ENCODE peak calls at places on chromosomes 5 and 9, in ten cellular contexts. K is brain microvascular endothelial cell, N is body of pancreas, I is Caco-2, W is breast epithelium, G is lower lobe of right lung, Q is lung, S is SK-N-SH, F is kidney epithelial cell, C is PC-9. E is an unnamed sample. For H3K36me3, the result is how much of the 10 kb centered on the place peaks cover.

GRCh38 chr5:63127054-63127453 is 548.4 kb downstream of the LRRC70 start:
- DNase-seq in K (peak), G (no peak), F (peak), S (no peak), N (no peak), I (no peak), C (no peak), Q (no peak), W (no peak), E (no peak)

GRCh38 chr5:15368835-15369234 is 131.1 kb upstream of the FBXL7 start:
- DNase-seq in G (no peak), W (no peak), K (no peak), I (no peak), Q (no peak), S (no peak), C (no peak), F (no peak), N (no peak), E (no peak)

GRCh38 chr9:136622538-136622948 is 40.2 kb upstream of the EGFL7 start:
- DNase-seq in W (no peak), F (no peak), S (no peak), K (no peak), I (no peak), G (no peak), N (no peak), Q (no peak), C (no peak), E (no peak)

GRCh38 chr9:107707915-107708441 is 218.4 kb upstream of the KLF4 start:
- DNase-seq in K (peak), S (no peak), C (no peak), N (no peak), G (no peak), Q (no peak), I (no peak), W (no peak), F (no peak), E (no peak)

GRCh38 chr9:124452841-124453585 is 2.8 kb downstream of the ADGRD2 start:
- DNase-seq in N (no peak), K (no peak), C (no peak), W (no peak), Q (no peak), I (no peak), G (no peak), F (no peak), S (no peak), E (no peak)

GRCh38 chr9:73667749-73668148 is 516.1 kb downstream of the ANXA1 start:
- DNase-seq in W (no peak), Q (no peak), G (no peak), F (no peak), K (no peak), S (peak), N (no peak), C (no peak), I (peak), E (no peak)

GRCh38 chr9:122338989-122339388 is 31.8 kb upstream of the PTGS1 start:
- DNase-seq in K (no peak), S (peak), W (no peak), C (no peak), Q (no peak), G (no peak), N (no peak), F (no peak), I (no peak), E (no peak)

GRCh38 chr5:72138943-72139467 is 31.7 kb downstream of the MAP1B start:
- DNase-seq in N (peak), C (no peak), F (peak), W (no peak), S (no peak), Q (no peak), I (no peak), K (peak), G (no peak), E (peak)

GRCh38 chr9:134546231-134546731 is 95.3 kb upstream of the COL5A1 start:
- DNase-seq in W (no peak), G (no peak), N (no peak), C (no peak), S (no peak), I (no peak), Q (no peak), F (no peak), K (no peak), E (no peak)

GRCh38 chr5:14185336-14186131 is 42.4 kb downstream of the TRIO start:
- DNase-seq in Q (no peak), G (no peak), W (no peak), I (no peak), N (no peak), F (no peak), S (no peak), C (peak), K (peak), E (no peak)

GRCh38 chr5:168689278-168689677 is 110.1 kb upstream of the PANK3 start:
- DNase-seq in S (no peak), F (no peak), Q (no peak), N (no peak), W (no peak), C (no peak), G (no peak), I (no peak), K (no peak), E (no peak)
- H3K4me3 ChIP-seq in S (no peak), F (no peak), Q (no peak), N (no peak), W (no peak), C (no peak), G (no peak), I (no peak), K (no peak), E (no peak)

DNA sequence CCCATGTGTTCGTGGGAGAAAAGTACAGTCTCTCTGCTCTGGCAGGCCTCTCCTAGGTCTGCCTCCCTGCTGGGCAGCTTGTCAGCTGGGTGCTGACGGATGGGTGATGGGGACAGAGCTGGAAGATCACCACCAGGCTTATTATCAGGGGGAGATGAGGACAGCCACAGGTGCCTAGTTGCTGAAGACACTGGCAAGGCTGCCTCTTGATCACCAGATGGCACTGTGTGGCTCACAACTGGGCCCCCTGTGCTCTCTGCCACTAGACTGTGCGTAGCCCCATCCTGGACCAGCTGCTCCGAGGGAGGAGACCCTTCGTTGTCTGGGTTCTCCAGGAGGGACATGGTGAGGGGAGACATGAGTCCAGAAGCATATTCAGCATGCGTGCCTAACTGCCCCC is 73.0 kb downstream of the KIF24 start:
- DNase-seq in W (no peak), N (peak), Q (no peak), C (no peak), F (no peak), S (peak), G (no peak), K (no peak), I (no peak), E (no peak)
- TF ChIP-seq CTCF in W (no peak), N (no peak), Q (no peak), C (no peak), F (peak), S (peak), G (no peak), K (peak), I (no peak), E (peak)

GRCh38 chr5:171407234-171407633 is 12.2 kb upstream of the FGF18 start:
- DNase-seq in G (no peak), W (no peak), F (no peak), C (no peak), N (no peak), S (no peak), I (no peak), Q (no peak), K (no peak), E (no peak)

GRCh38 chr5:171413153-171413910 is 6.1 kb upstream of the FGF18 start:
- DNase-seq in N (no peak), K (no peak), F (no peak), C (no peak), Q (no peak), G (no peak), I (no peak), W (no peak), S (no peak), E (no peak)

GRCh38 chr5:171405615-171406014 is 13.8 kb upstream of the FGF18 start:
- DNase-seq in S (peak), W (no peak), F (no peak), Q (no peak), N (no peak), K (no peak), I (no peak), G (no peak), C (no peak), E (no peak)

GRCh38 chr5:171412186-171412585 is 7.3 kb upstream of the FGF18 start:
- DNase-seq in S (no peak), W (no peak), K (no peak), C (no peak), Q (no peak), N (no peak), F (no peak), G (no peak), I (no peak), E (no peak)

GRCh38 chr5:171409164-171410136 is 10.0 kb upstream of the FGF18 start:
- DNase-seq in S (no peak), W (no peak), I (no peak), Q (no peak), K (no peak), N (no peak), G (no peak), F (no peak), C (no peak), E (no peak)
- H3K36me3 ChIP-seq in S (half or more), W (under half), I (under half), Q (under half), K (half or more), N (under half), G (half or more), F (under half), C (half or more), E (under half)

DNA sequence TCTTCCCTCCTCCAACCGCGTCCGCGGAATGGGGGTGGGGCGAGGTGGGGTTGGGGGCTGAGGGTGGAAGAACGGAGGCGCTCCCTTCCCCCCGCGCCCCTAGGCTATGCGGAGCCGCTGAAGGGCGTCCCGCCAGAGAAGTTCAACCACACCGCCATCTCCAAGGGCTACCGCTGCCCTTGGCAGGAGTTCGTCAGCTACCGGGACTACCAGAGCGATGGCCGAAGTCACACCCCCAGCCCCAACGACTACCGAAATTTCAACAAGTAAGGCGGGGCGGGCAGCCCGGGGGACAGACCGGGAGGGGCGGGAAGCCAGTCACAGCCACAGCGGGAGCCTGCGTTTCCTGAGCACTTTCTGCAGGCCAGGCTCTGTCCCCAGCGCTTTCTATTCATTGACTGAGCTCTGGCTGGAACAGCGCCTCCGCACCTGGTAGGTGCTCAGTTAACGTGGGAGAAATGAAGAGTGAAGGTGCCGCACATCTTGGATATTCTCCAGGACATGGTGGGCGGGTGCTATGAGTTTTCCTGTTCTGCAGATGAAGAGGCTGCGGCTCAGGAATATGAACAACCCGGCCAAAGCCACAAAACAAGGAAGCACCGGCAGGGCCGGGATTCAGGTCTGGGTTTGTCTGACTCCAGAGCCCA is 11.3 kb downstream of the MYOZ3 start:
- DNase-seq in C (peak), W (no peak), F (no peak), S (peak), K (no peak), Q (no peak), G (no peak), I (no peak), N (no peak), E (no peak)
- H3K4me3 ChIP-seq in C (no peak), W (peak), F (peak), S (peak), K (peak), Q (peak), G (peak), I (no peak), N (no peak), E (peak)

DNA sequence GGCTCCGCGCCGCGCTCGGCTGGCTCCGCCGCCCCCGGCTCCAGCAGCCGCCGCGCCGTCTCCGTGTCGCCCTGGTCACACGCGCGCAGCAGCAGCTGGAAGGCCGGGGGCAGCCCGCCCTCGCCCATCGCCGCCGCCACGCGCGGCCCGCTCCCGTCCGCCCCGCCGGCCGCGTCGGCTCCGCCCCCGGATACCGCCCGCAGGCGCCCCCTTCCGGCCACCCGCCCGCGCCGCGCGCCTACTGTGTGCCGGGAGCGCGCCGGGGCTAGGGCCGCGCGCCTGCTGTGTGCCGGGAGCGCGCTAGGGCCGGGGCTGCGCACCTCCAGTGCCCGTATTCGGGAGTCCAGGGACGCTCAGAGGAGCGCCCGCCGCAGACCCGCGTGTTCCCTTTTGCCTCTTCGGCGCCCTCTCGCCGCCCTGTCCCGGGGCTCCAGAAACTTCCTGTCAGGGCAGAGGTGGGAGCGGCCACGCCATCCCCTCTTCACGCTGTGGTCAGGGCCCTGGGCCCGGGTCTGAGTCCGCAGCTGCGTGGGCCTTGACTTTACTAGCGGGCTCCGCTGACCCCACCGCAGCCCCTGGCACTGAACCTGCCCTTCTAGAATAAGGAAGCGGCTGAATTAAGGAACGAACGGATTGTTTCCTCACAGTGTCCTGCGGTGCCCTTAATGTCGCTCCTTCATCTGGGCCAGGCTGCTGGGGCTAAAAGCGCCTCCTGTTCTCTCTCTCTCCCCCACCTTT is at the start of gene ANKS6:
- DNase-seq in F (no peak), I (peak), S (peak), C (peak), K (peak), Q (peak), W (no peak), G (peak), N (peak), E (no peak)
- TF ChIP-seq CTCF in F (no peak), I (peak), S (peak), C (peak), K (peak), Q (peak), W (no peak), G (peak), N (peak), E (peak)